ENCODE peak calls at places on chromosomes 2 and 18, in six cellular contexts. E, O, S, T, J and V are unnamed samples.
A peak's percentile ranks its signal among the peaks of the same experiment; 100 is the strongest.

GRCh38 chr2:219082332-219082958 is 21.7 kb upstream of the IHH start:
- DNase-seq in O (no peak), S (no peak), T (no peak), E (no peak), J (no peak), V (no peak)

GRCh38 chr2:9877726-9878125 is 34.5 kb downstream of the TAF1B start:
- DNase-seq in O (no peak), J (no peak), T (no peak), S (no peak), E (no peak), V (no peak)

GRCh38 chr18:47595816-47596501 is 334.5 kb downstream of the SMAD2 start:
- DNase-seq in O (no peak), T (no peak), E (peak; percentile 52), S (no peak), J (no peak), V (no peak)

GRCh38 chr2:238787507-238787906 is 60.4 kb upstream of the TWIST2 start:
- DNase-seq in S (no peak), E (peak; percentile 83), T (no peak), O (no peak), J (no peak), V (peak; percentile 49)

GRCh38 chr18:7754725-7755181 is 187.6 kb downstream of the PTPRM start:
- DNase-seq in O (no peak), T (peak; percentile 73), S (no peak), E (no peak), J (peak; percentile 30), V (no peak)

GRCh38 chr2:167132066-167132465 is 243.8 kb downstream of the XIRP2 start:
- DNase-seq in S (no peak), T (no peak), J (no peak), E (no peak), O (no peak), V (no peak)

GRCh38 chr2:96549466-96549785 is 12.9 kb downstream of the ARID5A start:
- DNase-seq in T (peak; percentile 3), E (peak; percentile 68), O (no peak), J (no peak), S (no peak), V (no peak)

GRCh38 chr2:117019357-117019756 is 795.1 kb upstream of the DDX18 start:
- DNase-seq in E (no peak), S (no peak), J (no peak), O (no peak), T (no peak), V (no peak)

GRCh38 chr18:47881752-47882455 is 48.6 kb downstream of the SMAD2 start:
- DNase-seq in T (no peak), E (no peak), J (peak; percentile 57), O (no peak), S (no peak), V (peak; percentile 41)

GRCh38 chr2:71612581-71613520 is 159.5 kb downstream of the DYSF start:
- DNase-seq in S (no peak), O (no peak), E (peak; percentile 75), J (no peak), T (no peak), V (no peak)

GRCh38 chr18:22355598-22355997 is 62.1 kb downstream of the CTAGE1 start:
- DNase-seq in O (no peak), E (no peak), T (no peak), J (no peak), S (no peak), V (no peak)

GRCh38 chr2:172128484-172128883 is 25.8 kb upstream of the DLX2 start:
- DNase-seq in E (no peak), T (no peak), O (no peak), S (no peak), J (no peak), V (no peak)

GRCh38 chr2:37676274-37676673 is 4.8 kb upstream of the CDC42EP3 start:
- DNase-seq in E (no peak), O (no peak), J (no peak), S (no peak), T (no peak), V (no peak)

GRCh38 chr2:141498561-141498960 is 632.3 kb downstream of the LRP1B start:
- DNase-seq in E (no peak), S (no peak), J (peak; percentile 35), T (no peak), O (no peak), V (peak; percentile 6)

GRCh38 chr18:13393338-13393737 is 174.8 kb downstream of the LDLRAD4 start:
- DNase-seq in J (no peak), E (peak; percentile 32), O (no peak), S (no peak), T (no peak), V (no peak)

GRCh38 chr18:48913201-48913600 is 37.6 kb downstream of the SMAD7 start:
- DNase-seq in T (no peak), S (no peak), E (peak; percentile 77), J (no peak), O (no peak), V (no peak)

GRCh38 chr2:164719996-164720941 is 99.0 kb upstream of the GRB14 start:
- DNase-seq in T (no peak), S (no peak), J (peak; percentile 76), E (no peak), O (no peak), V (peak; percentile 48)

GRCh38 chr2:221716434-221717303 is 144.6 kb upstream of the EPHA4 start:
- DNase-seq in J (no peak), T (peak; percentile 61), O (no peak), S (no peak), E (no peak), V (no peak)

GRCh38 chr2:152861349-152861942 is 143.0 kb downstream of the ARL6IP6 start:
- DNase-seq in E (no peak), O (no peak), S (no peak), T (peak; percentile 54), J (peak; percentile 31), V (no peak)

GRCh38 chr2:10228611-10229365 is 73.9 kb upstream of the HPCAL1 start:
- DNase-seq in J (no peak), E (peak; percentile 74), S (no peak), O (no peak), T (peak; percentile 61), V (no peak)

GRCh38 chr2:60500861-60501260 is 52.6 kb downstream of the BCL11A start:
- DNase-seq in S (no peak), J (no peak), E (no peak), T (no peak), O (no peak), V (no peak)

GRCh38 chr2:208025814-208026184 is 472 bp upstream of the PLEKHM3 start:
- DNase-seq in O (no peak), J (no peak), T (no peak), S (no peak), E (no peak), V (no peak)

GRCh38 chr2:88253375-88253774 is 83.2 kb downstream of the THNSL2 start:
- DNase-seq in O (no peak), E (no peak), S (no peak), T (no peak), J (no peak), V (no peak)

GRCh38 chr2:12479042-12479601 is 237.6 kb upstream of the TRIB2 start:
- DNase-seq in O (no peak), T (no peak), S (no peak), E (no peak), J (no peak), V (no peak)

GRCh38 chr2:10084956-10085851 is 5.0 kb upstream of the CYS1 start:
- DNase-seq in E (no peak), J (no peak), T (peak; percentile 7), O (no peak), S (no peak), V (no peak)

GRCh38 chr2:215826838-215827441 is 186.4 kb downstream of the MREG start:
- DNase-seq in J (no peak), E (no peak), S (no peak), T (no peak), O (no peak), V (peak; percentile 23)
- TF ChIP-seq CTCF in J (no peak), E (no peak), S (no peak), T (no peak), O (peak; percentile 7), V (no peak)

GRCh38 chr2:237647176-237648015 is 20.0 kb downstream of the LRRFIP1 start:
- DNase-seq in S (no peak), T (no peak), E (peak; percentile 82), J (no peak), O (no peak), V (no peak)
- TF ChIP-seq CTCF in S (no peak), T (no peak), E (no peak), J (no peak), O (no peak), V (no peak)

DNA sequence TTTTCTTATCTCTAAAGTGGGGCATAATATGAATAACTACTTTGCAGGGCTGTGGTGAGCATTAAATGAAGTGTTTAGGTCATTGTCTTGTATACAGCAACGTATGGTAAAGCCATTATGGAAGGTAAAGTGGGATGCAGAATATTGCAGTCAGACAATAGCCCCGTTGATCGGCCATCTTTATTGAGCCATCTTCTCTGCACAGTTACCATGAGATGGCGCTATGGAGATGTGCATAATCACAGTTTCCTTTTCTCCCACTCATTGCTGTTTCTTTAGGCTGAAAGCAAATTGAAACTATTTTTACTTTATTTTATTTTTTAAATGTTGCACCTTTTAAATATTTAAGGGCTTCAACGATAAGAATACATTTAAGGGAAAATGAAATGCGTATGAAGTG is 108.9 kb downstream of the THSD7B start:
- DNase-seq in O (no peak), S (no peak), T (peak; percentile 36), J (peak; percentile 38), E (no peak), V (no peak)
- TF ChIP-seq CTCF in O (peak; percentile 28), S (no peak), T (peak; percentile 46), J (peak; percentile 46), E (no peak), V (peak; percentile 60)

DNA sequence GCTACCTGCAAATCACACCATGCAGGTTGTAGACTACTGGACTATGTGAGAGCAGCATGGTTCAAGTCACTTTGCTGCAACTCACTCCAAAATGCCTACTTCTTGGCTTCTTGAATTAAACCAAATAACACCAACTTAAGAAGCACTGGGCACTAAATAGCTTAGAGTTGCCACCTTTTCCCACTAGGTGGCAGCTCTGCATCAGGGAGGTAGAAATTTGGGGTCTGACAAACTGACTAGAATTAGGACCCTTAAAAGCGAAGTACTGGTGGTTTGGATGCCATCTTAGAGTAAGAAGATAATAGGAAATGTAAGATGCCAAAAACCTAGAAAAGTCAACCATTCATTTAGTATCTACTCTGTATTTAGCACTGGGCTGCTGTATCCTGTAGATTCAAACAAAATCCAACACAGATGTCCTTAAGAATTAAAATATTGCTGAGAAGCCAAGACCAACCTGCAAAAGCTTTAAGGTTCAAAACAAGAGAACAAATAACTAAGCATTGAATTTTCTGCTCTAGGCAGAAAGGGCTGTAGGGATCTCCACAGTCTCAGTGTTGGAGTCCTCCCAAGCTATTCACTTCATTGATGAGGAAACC is 65.5 kb downstream of the CCBE1 start:
- DNase-seq in T (peak; percentile 17), E (no peak), J (no peak), S (no peak), O (no peak), V (no peak)
- TF ChIP-seq CTCF in T (peak; percentile 66), E (no peak), J (peak; percentile 87), S (peak; percentile 59), O (peak; percentile 84), V (peak; percentile 89)

GRCh38 chr2:53442783-53443182 is 324.8 kb upstream of the CHAC2 start:
- DNase-seq in T (peak; percentile 12), J (no peak), E (no peak), O (no peak), S (no peak), V (no peak)
- TF ChIP-seq CTCF in T (peak; percentile 12), J (peak; percentile 44), E (no peak), O (no peak), S (no peak), V (peak; percentile 19)

GRCh38 chr2:64144057-64145013 is at the start of gene PELI1:
- DNase-seq in T (peak; percentile 98), S (no peak), O (peak; percentile 76), J (peak; percentile 99), E (peak; percentile 98), V (peak; percentile 88)
- TF ChIP-seq CTCF in T (peak; percentile 34), S (peak; percentile 38), O (peak; percentile 6), J (peak; percentile 27), E (no peak), V (peak; percentile 59)